ENCODE peak calls at places on chromosome 13, in five cellular contexts. One of them, this sample, is unnamed.

GRCh38 chr13:42720116-42720857 is 61.1 kb upstream of the FAM216B start:
- DNase-seq in thoracic aorta: no peak
- DNase-seq in GM12878: peak; percentile 13
- DNase-seq in endodermal cell: no peak
- DNase-seq in body of pancreas: peak; percentile 40
- DNase-seq in this sample: no peak

GRCh38 chr13:74979703-74980102 is 502.3 kb downstream of the TBC1D4 start:
- DNase-seq in GM12878: no peak
- DNase-seq in endodermal cell: no peak
- DNase-seq in body of pancreas: no peak
- DNase-seq in thoracic aorta: no peak
- DNase-seq in this sample: no peak

GRCh38 chr13:80011448-80012212 is 329.3 kb downstream of the SPRY2 start:
- DNase-seq in thoracic aorta: no peak
- DNase-seq in endodermal cell: no peak
- DNase-seq in body of pancreas: peak; percentile 36
- DNase-seq in GM12878: no peak
- DNase-seq in this sample: no peak

GRCh38 chr13:60111726-60112125 is 52.0 kb downstream of the DIAPH3 start:
- DNase-seq in GM12878: no peak
- DNase-seq in thoracic aorta: no peak
- DNase-seq in endodermal cell: no peak
- DNase-seq in body of pancreas: no peak
- DNase-seq in this sample: no peak

GRCh38 chr13:27556109-27556508 is 64.2 kb downstream of the LNX2 start:
- DNase-seq in GM12878: no peak
- DNase-seq in endodermal cell: no peak
- DNase-seq in thoracic aorta: no peak
- DNase-seq in body of pancreas: peak; percentile 39
- DNase-seq in this sample: no peak

GRCh38 chr13:100734194-100734720 is 59.7 kb upstream of the TMTC4 start:
- DNase-seq in endodermal cell: no peak
- DNase-seq in thoracic aorta: no peak
- DNase-seq in GM12878: no peak
- DNase-seq in body of pancreas: peak; percentile 20
- DNase-seq in this sample: no peak

GRCh38 chr13:66657165-66657895 is 572.8 kb downstream of the PCDH9 start:
- DNase-seq in GM12878: no peak
- DNase-seq in endodermal cell: no peak
- DNase-seq in body of pancreas: peak; percentile 65
- DNase-seq in thoracic aorta: no peak
- DNase-seq in this sample: no peak

GRCh38 chr13:20843177-20843576 is 59.4 kb downstream of the XPO4 start:
- DNase-seq in thoracic aorta: no peak
- DNase-seq in body of pancreas: no peak
- DNase-seq in endodermal cell: no peak
- DNase-seq in GM12878: no peak
- DNase-seq in this sample: no peak

GRCh38 chr13:81017525-81018152 is 676.7 kb upstream of the SPRY2 start:
- DNase-seq in endodermal cell: no peak
- DNase-seq in thoracic aorta: no peak
- DNase-seq in body of pancreas: no peak
- DNase-seq in GM12878: no peak
- DNase-seq in this sample: no peak

GRCh38 chr13:59360108-59360507 is 803.6 kb downstream of the DIAPH3 start:
- DNase-seq in GM12878: no peak
- DNase-seq in thoracic aorta: no peak
- DNase-seq in endodermal cell: no peak
- DNase-seq in body of pancreas: no peak
- DNase-seq in this sample: no peak

GRCh38 chr13:98181106-98181815 is 4.2 kb upstream of the RNF113B start:
- DNase-seq in GM12878: no peak
- DNase-seq in thoracic aorta: no peak
- DNase-seq in body of pancreas: no peak
- DNase-seq in endodermal cell: no peak
- DNase-seq in this sample: no peak

GRCh38 chr13:113964251-113964995 is 9.5 kb downstream of the C13orf46 start:
- DNase-seq in endodermal cell: no peak
- DNase-seq in GM12878: no peak
- DNase-seq in body of pancreas: no peak
- DNase-seq in thoracic aorta: no peak
- DNase-seq in this sample: peak; percentile 57

GRCh38 chr13:113962386-113962785 is 11.5 kb downstream of the C13orf46 start:
- DNase-seq in endodermal cell: no peak
- DNase-seq in body of pancreas: peak; percentile 2
- DNase-seq in GM12878: no peak
- DNase-seq in thoracic aorta: no peak
- DNase-seq in this sample: peak; percentile 37

GRCh38 chr13:113965383-113965874 is 8.4 kb downstream of the C13orf46 start:
- DNase-seq in endodermal cell: no peak
- DNase-seq in body of pancreas: no peak
- DNase-seq in GM12878: no peak
- DNase-seq in thoracic aorta: no peak
- DNase-seq in this sample: no peak

GRCh38 chr13:113962975-113963374 is 10.9 kb downstream of the C13orf46 start:
- DNase-seq in GM12878: no peak
- DNase-seq in body of pancreas: peak; percentile 1
- DNase-seq in endodermal cell: no peak
- DNase-seq in thoracic aorta: no peak
- DNase-seq in this sample: peak; percentile 48

DNA sequence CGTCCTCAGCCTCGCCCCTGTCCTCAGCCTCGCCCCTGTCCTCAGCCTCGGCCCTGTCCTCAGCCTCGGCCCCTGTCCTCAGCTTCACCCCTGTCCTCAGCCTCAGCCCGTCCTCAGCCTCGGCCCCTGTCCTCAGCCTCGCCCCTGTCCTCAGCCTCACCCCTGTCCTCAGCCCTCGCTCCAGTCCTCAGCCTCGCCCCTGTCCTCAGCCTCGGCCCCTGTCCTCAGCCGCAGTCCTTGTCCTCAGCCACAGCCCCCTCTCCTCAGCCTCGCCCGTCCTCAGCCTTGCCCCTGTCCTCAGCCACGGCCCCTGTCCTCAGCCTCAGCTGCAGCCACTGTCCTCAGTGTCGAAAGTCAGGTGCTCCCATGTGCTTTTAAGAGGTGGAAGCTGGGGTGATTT is 10.5 kb downstream of the C13orf46 start:
- DNase-seq in thoracic aorta: no peak
- DNase-seq in GM12878: no peak
- DNase-seq in body of pancreas: no peak
- DNase-seq in endodermal cell: no peak
- DNase-seq in this sample: peak; percentile 38
- H3K9me3 ChIP-seq in thoracic aorta: no peaks in the 10 kb centered on the region
- H3K9me3 ChIP-seq in GM12878: peaks cover 7% of the 10 kb centered on the region
- H3K9me3 ChIP-seq in body of pancreas: no peaks in the 10 kb centered on the region
- H3K9me3 ChIP-seq in endodermal cell: peaks cover 32% of the 10 kb centered on the region
- H3K9me3 ChIP-seq in this sample: no peaks in the 10 kb centered on the region

DNA sequence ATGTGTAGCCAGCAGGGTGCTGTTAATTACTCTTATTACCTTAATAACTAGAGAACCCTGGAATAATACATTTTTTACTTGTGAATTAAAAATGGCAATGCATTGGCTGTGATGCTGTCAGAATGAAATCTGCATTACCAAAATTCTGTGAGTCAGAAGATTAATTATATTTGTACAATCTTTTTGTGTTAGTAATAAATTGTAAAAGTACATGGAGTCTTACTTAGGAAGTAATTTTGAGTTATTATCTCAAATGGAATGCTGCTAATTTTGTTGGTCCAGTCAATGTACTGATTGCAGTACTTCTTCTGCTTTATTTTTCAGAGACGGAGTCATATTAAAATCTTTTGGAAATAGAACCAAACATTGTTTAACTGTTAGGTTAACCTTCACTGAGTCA is 152.0 kb upstream of the SLC10A2 start:
- DNase-seq in endodermal cell: no peak
- DNase-seq in thoracic aorta: no peak
- DNase-seq in GM12878: no peak
- DNase-seq in body of pancreas: no peak
- DNase-seq in this sample: no peak
- H3K27ac ChIP-seq in endodermal cell: no peak overlapping the region
- H3K27ac ChIP-seq in thoracic aorta: no peak overlapping the region
- H3K27ac ChIP-seq in GM12878: no peak overlapping the region
- H3K27ac ChIP-seq in body of pancreas: peak overlapping the region; percentile 17
- H3K27ac ChIP-seq in this sample: no peak overlapping the region

DNA sequence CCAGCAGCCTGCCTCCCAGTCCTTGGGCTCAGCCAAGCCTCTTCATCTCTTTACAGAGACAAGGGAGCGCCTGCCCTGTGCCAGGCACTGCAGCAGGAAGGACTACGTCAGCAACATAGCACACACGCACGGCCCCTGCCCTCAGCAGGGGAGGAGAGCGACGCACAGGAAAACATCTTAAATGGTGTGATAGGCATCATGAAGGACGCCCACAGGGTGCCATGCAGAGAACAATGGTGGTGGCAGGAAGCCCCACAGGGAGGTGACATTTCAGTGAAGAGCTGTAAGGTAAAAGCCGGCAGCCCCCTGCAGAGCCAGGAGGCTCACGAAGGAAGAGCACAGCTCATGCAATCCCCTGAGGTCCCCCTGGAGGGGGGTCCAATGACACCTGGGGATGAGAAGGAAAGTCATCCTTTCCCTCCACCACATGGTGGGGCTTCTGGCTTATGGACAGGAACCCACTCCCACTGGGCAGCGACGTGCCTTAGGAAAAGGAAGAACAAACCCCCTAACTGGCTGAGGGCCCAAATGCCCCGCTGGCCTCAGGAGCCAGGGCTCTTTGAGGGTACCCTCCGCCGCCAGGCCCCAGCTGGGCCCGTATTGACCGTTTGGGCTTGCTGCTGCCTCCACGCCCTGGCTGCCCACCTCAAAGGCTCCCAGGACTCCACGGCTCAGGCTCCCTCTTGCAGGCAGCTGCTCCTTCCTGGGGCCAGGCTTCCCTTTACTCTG is 37.3 kb upstream of the C13orf42 start:
- DNase-seq in thoracic aorta: no peak
- DNase-seq in GM12878: no peak
- DNase-seq in body of pancreas: no peak
- DNase-seq in endodermal cell: peak; percentile 99
- DNase-seq in this sample: no peak
- TF ChIP-seq CTCF in thoracic aorta: no peak
- TF ChIP-seq CTCF in GM12878: no peak
- TF ChIP-seq CTCF in body of pancreas: no peak
- TF ChIP-seq CTCF in endodermal cell: peak; percentile 60
- TF ChIP-seq CTCF in this sample: no peak

GRCh38 chr13:47959468-47960088 is 41.5 kb downstream of the SUCLA2 start:
- DNase-seq in thoracic aorta: no peak
- DNase-seq in GM12878: no peak
- DNase-seq in body of pancreas: no peak
- DNase-seq in endodermal cell: no peak
- DNase-seq in this sample: no peak
- H3K9me3 ChIP-seq in thoracic aorta: no peaks in the 10 kb centered on the region
- H3K9me3 ChIP-seq in GM12878: peaks cover 23% of the 10 kb centered on the region
- H3K9me3 ChIP-seq in body of pancreas: no peaks in the 10 kb centered on the region
- H3K9me3 ChIP-seq in endodermal cell: peaks cover 99% of the 10 kb centered on the region
- H3K9me3 ChIP-seq in this sample: peaks cover 4% of the 10 kb centered on the region

DNA sequence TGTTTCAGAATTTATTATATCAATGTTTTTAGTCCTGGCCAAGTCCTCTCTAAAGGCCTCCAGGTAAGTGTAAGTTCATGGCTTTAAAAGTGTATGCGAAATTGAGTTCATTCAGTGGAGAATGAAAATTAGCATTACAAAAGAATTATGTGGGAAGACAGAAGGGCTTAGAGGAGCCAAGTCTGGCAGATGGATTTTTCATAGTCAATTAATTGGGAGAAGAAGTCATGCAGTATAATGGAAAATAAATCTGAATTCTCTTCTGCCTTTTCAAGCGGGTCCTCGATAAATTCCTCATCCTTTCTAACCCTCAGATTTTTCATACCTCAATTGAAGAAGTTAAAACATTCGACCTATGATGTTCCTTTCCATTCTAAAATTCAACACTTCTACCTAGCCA is 394.2 kb downstream of the ITGBL1 start:
- DNase-seq in GM12878: no peak
- DNase-seq in endodermal cell: no peak
- DNase-seq in thoracic aorta: no peak
- DNase-seq in body of pancreas: no peak
- DNase-seq in this sample: no peak
- H3K27ac ChIP-seq in GM12878: no peak overlapping the region
- H3K27ac ChIP-seq in endodermal cell: no peak overlapping the region
- H3K27ac ChIP-seq in thoracic aorta: no peak overlapping the region
- H3K27ac ChIP-seq in body of pancreas: no peak overlapping the region
- H3K27ac ChIP-seq in this sample: no peak overlapping the region

GRCh38 chr13:110089815-110090214 is 217.1 kb downstream of the COL4A1 start:
- DNase-seq in body of pancreas: no peak
- DNase-seq in thoracic aorta: no peak
- DNase-seq in GM12878: no peak
- DNase-seq in endodermal cell: no peak
- DNase-seq in this sample: no peak
- TF ChIP-seq CTCF in body of pancreas: peak; percentile 6
- TF ChIP-seq CTCF in thoracic aorta: peak; percentile 28
- TF ChIP-seq CTCF in GM12878: peak; percentile 14
- TF ChIP-seq CTCF in endodermal cell: peak; percentile 66
- TF ChIP-seq CTCF in this sample: peak; percentile 20

GRCh38 chr13:55497486-55497885 is 1643.2 kb upstream of the PRR20A start:
- DNase-seq in thoracic aorta: no peak
- DNase-seq in endodermal cell: peak; percentile 48
- DNase-seq in GM12878: no peak
- DNase-seq in body of pancreas: no peak
- DNase-seq in this sample: no peak

DNA sequence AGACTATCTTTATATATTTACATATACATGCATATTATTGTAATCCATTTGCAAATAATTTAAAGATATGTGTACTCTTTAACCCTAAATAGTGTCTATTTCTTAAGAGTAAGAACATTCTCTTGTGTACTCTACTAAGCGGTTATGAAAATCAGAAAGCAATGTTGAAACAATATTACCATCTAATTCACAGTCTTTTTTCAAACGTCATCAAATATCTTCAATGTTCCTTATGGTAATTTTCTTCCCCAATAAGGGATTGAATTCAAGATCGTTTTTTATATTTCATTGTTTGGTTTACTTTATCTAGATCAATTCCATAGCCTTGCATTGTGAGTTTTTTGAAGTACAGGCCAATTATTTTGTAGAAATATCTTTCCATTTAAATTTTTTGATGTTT is 1647.4 kb upstream of the PRR20A start:
- DNase-seq in thoracic aorta: no peak
- DNase-seq in endodermal cell: no peak
- DNase-seq in GM12878: no peak
- DNase-seq in body of pancreas: no peak
- DNase-seq in this sample: no peak
- H3K9me3 ChIP-seq in thoracic aorta: no peaks in the 10 kb centered on the region
- H3K9me3 ChIP-seq in endodermal cell: peaks cover 10% of the 10 kb centered on the region
- H3K9me3 ChIP-seq in GM12878: no peaks in the 10 kb centered on the region
- H3K9me3 ChIP-seq in body of pancreas: no peaks in the 10 kb centered on the region
- H3K9me3 ChIP-seq in this sample: no peaks in the 10 kb centered on the region

GRCh38 chr13:28796938-28797257 is 23.2 kb upstream of the MTUS2 start:
- DNase-seq in endodermal cell: no peak
- DNase-seq in body of pancreas: no peak
- DNase-seq in thoracic aorta: no peak
- DNase-seq in GM12878: no peak
- DNase-seq in this sample: no peak

GRCh38 chr13:28792992-28793391 is 27.1 kb upstream of the MTUS2 start:
- DNase-seq in body of pancreas: no peak
- DNase-seq in thoracic aorta: no peak
- DNase-seq in endodermal cell: no peak
- DNase-seq in GM12878: no peak
- DNase-seq in this sample: no peak

DNA sequence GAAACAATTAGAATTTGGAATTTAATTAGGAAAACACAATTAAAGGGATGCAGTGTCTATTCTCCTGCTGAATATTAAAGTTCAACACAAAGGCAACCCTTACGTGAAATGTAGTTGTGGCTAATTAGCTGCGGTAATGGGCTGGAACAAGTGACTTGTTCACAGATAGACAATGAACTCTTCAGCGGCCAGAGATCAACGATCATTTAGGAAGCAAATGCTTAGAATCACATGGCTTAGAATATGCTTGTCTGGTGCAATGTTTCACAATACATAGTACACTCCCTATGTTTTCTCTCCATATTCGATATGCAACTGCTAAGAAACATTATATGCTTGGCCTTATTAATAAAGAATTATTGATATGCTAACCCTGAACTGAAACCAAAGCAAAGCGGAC is 25.8 kb upstream of the MTUS2 start:
- DNase-seq in endodermal cell: no peak
- DNase-seq in thoracic aorta: no peak
- DNase-seq in GM12878: no peak
- DNase-seq in body of pancreas: no peak
- DNase-seq in this sample: no peak
- H3K27ac ChIP-seq in endodermal cell: no peak overlapping the region
- H3K27ac ChIP-seq in thoracic aorta: no peak overlapping the region
- H3K27ac ChIP-seq in GM12878: no peak overlapping the region
- H3K27ac ChIP-seq in body of pancreas: no peak overlapping the region
- H3K27ac ChIP-seq in this sample: no peak overlapping the region

This sample was measured in upper lobe of right lung.